ENCODE peak calls at places on chromosomes 13 and 19, in four cellular contexts. One of them, this sample, is unnamed.

GRCh38 chr13:94712287-94712811 is at the start of gene SOX21:
- DNase-seq in left cardiac atrium: no peak
- DNase-seq in activated naive CD4-positive, alpha-beta T cell: no peak
- DNase-seq in progenitor cell of endocrine pancreas: peak; percentile 16
- DNase-seq in this sample: no peak

GRCh38 chr19:7393459-7393858 is 44.7 kb downstream of the ARHGEF18 start:
- DNase-seq in left cardiac atrium: no peak
- DNase-seq in activated naive CD4-positive, alpha-beta T cell: no peak
- DNase-seq in progenitor cell of endocrine pancreas: no peak
- DNase-seq in this sample: no peak

GRCh38 chr19:40716031-40716654 is 543 bp downstream of the COQ8B start:
- DNase-seq in left cardiac atrium: peak; percentile 65
- DNase-seq in activated naive CD4-positive, alpha-beta T cell: peak; percentile 17
- DNase-seq in progenitor cell of endocrine pancreas: no peak
- DNase-seq in this sample: no peak

GRCh38 chr13:30398601-30399072 is 23.7 kb upstream of the UBE2L5 start:
- DNase-seq in left cardiac atrium: no peak
- DNase-seq in activated naive CD4-positive, alpha-beta T cell: no peak
- DNase-seq in progenitor cell of endocrine pancreas: no peak
- DNase-seq in this sample: no peak

GRCh38 chr13:113770441-113770840 is 11.4 kb downstream of the TMEM255B start:
- DNase-seq in left cardiac atrium: no peak
- DNase-seq in activated naive CD4-positive, alpha-beta T cell: no peak
- DNase-seq in progenitor cell of endocrine pancreas: no peak
- DNase-seq in this sample: no peak

GRCh38 chr13:40993119-40993518 is 26.0 kb downstream of the ELF1 start:
- DNase-seq in left cardiac atrium: no peak
- DNase-seq in activated naive CD4-positive, alpha-beta T cell: no peak
- DNase-seq in progenitor cell of endocrine pancreas: no peak
- DNase-seq in this sample: no peak

GRCh38 chr19:34120846-34121639 is 51.3 kb upstream of the LSM14A start:
- DNase-seq in left cardiac atrium: no peak
- DNase-seq in activated naive CD4-positive, alpha-beta T cell: peak; percentile 43
- DNase-seq in progenitor cell of endocrine pancreas: no peak
- DNase-seq in this sample: peak; percentile 37

GRCh38 chr19:33392341-33393285 is 19.1 kb downstream of the CEBPG start:
- DNase-seq in left cardiac atrium: no peak
- DNase-seq in activated naive CD4-positive, alpha-beta T cell: no peak
- DNase-seq in progenitor cell of endocrine pancreas: no peak
- DNase-seq in this sample: peak; percentile 96

GRCh38 chr19:3298853-3299449 is 67.4 kb upstream of the NFIC start:
- DNase-seq in left cardiac atrium: no peak
- DNase-seq in activated naive CD4-positive, alpha-beta T cell: no peak
- DNase-seq in progenitor cell of endocrine pancreas: no peak
- DNase-seq in this sample: no peak

GRCh38 chr13:102038787-102039186 is 363.1 kb downstream of the FGF14 start:
- DNase-seq in left cardiac atrium: no peak
- DNase-seq in activated naive CD4-positive, alpha-beta T cell: no peak
- DNase-seq in progenitor cell of endocrine pancreas: no peak
- DNase-seq in this sample: no peak

GRCh38 chr19:56840452-56841193 is at the start of the genes PEG3 and ZIM2:
- DNase-seq in left cardiac atrium: peak; percentile 83
- DNase-seq in activated naive CD4-positive, alpha-beta T cell: no peak
- DNase-seq in progenitor cell of endocrine pancreas: no peak
- DNase-seq in this sample: no peak

GRCh38 chr19:46205183-46205984 is 24.2 kb upstream of the IGFL1 start:
- DNase-seq in left cardiac atrium: no peak
- DNase-seq in activated naive CD4-positive, alpha-beta T cell: no peak
- DNase-seq in progenitor cell of endocrine pancreas: no peak
- DNase-seq in this sample: no peak

GRCh38 chr19:33641261-33641660 is 19.5 kb downstream of the CHST8 start:
- DNase-seq in left cardiac atrium: no peak
- DNase-seq in activated naive CD4-positive, alpha-beta T cell: no peak
- DNase-seq in progenitor cell of endocrine pancreas: no peak
- DNase-seq in this sample: no peak

GRCh38 chr13:109096101-109096500 is 466.7 kb downstream of the MYO16 start:
- DNase-seq in left cardiac atrium: no peak
- DNase-seq in activated naive CD4-positive, alpha-beta T cell: no peak
- DNase-seq in progenitor cell of endocrine pancreas: no peak
- DNase-seq in this sample: no peak

GRCh38 chr13:49996166-49996915 is 501 bp upstream of the TRIM13 start:
- DNase-seq in left cardiac atrium: peak; percentile 96
- DNase-seq in activated naive CD4-positive, alpha-beta T cell: peak; percentile 86
- DNase-seq in progenitor cell of endocrine pancreas: peak; percentile 88
- DNase-seq in this sample: peak; percentile 65

GRCh38 chr13:106373989-106374572 is 161.4 kb downstream of the EFNB2 start:
- DNase-seq in left cardiac atrium: no peak
- DNase-seq in activated naive CD4-positive, alpha-beta T cell: no peak
- DNase-seq in progenitor cell of endocrine pancreas: no peak
- DNase-seq in this sample: no peak

GRCh38 chr19:46296722-46297431 is at the start of gene HIF3A:
- DNase-seq in left cardiac atrium: peak; percentile 71
- DNase-seq in activated naive CD4-positive, alpha-beta T cell: no peak
- DNase-seq in progenitor cell of endocrine pancreas: peak; percentile 82
- DNase-seq in this sample: no peak

GRCh38 chr19:51602189-51602854 is 27.9 kb downstream of the SIGLEC5 start:
- DNase-seq in left cardiac atrium: no peak
- DNase-seq in activated naive CD4-positive, alpha-beta T cell: no peak
- DNase-seq in progenitor cell of endocrine pancreas: no peak
- DNase-seq in this sample: no peak

GRCh38 chr19:18636183-18636968 is 452 bp upstream of the KLHL26 start:
- DNase-seq in left cardiac atrium: peak; percentile 99
- DNase-seq in activated naive CD4-positive, alpha-beta T cell: peak; percentile 99
- DNase-seq in progenitor cell of endocrine pancreas: peak; percentile 99
- DNase-seq in this sample: no peak

GRCh38 chr19:31676271-31677004 is 327.2 kb upstream of the TSHZ3 start:
- DNase-seq in left cardiac atrium: no peak
- DNase-seq in activated naive CD4-positive, alpha-beta T cell: no peak
- DNase-seq in progenitor cell of endocrine pancreas: no peak
- DNase-seq in this sample: no peak

GRCh38 chr19:46748325-46749109 is 2.3 kb upstream of the STRN4 start:
- DNase-seq in left cardiac atrium: peak; percentile 75
- DNase-seq in activated naive CD4-positive, alpha-beta T cell: peak; percentile 66
- DNase-seq in progenitor cell of endocrine pancreas: peak; percentile 35
- DNase-seq in this sample: peak; percentile 76

GRCh38 chr13:114112826-114113322 is 19.5 kb downstream of the RASA3 start:
- DNase-seq in left cardiac atrium: peak; percentile 13
- DNase-seq in activated naive CD4-positive, alpha-beta T cell: no peak
- DNase-seq in progenitor cell of endocrine pancreas: no peak
- DNase-seq in this sample: no peak

GRCh38 chr19:7605490-7606222 is 10.0 kb downstream of the CAMSAP3 start:
- DNase-seq in left cardiac atrium: no peak
- DNase-seq in activated naive CD4-positive, alpha-beta T cell: no peak
- DNase-seq in progenitor cell of endocrine pancreas: no peak
- DNase-seq in this sample: no peak

GRCh38 chr19:55695511-55696290 is 20.7 kb downstream of the EPN1 start:
- DNase-seq in left cardiac atrium: no peak
- DNase-seq in activated naive CD4-positive, alpha-beta T cell: no peak
- DNase-seq in progenitor cell of endocrine pancreas: no peak
- DNase-seq in this sample: no peak

GRCh38 chr19:41688098-41688497 is at the start of gene CEACAM7:
- DNase-seq in left cardiac atrium: no peak
- DNase-seq in activated naive CD4-positive, alpha-beta T cell: no peak
- DNase-seq in progenitor cell of endocrine pancreas: no peak
- DNase-seq in this sample: no peak

GRCh38 chr19:13053761-13054604 is 48.7 kb downstream of the LYL1 start:
- DNase-seq in left cardiac atrium: peak; percentile 95
- DNase-seq in activated naive CD4-positive, alpha-beta T cell: no peak
- DNase-seq in progenitor cell of endocrine pancreas: peak; percentile 50
- DNase-seq in this sample: peak; percentile 93

GRCh38 chr13:108220042-108220441 is 1.9 kb downstream of the ABHD13 start:
- DNase-seq in left cardiac atrium: no peak
- DNase-seq in activated naive CD4-positive, alpha-beta T cell: no peak
- DNase-seq in progenitor cell of endocrine pancreas: no peak
- DNase-seq in this sample: no peak

GRCh38 chr19:35642312-35642711 is 767 bp downstream of the ETV2 start:
- DNase-seq in left cardiac atrium: no peak
- DNase-seq in activated naive CD4-positive, alpha-beta T cell: no peak
- DNase-seq in progenitor cell of endocrine pancreas: no peak
- DNase-seq in this sample: no peak

GRCh38 chr13:40153516-40153915 is 498.1 kb downstream of the COG6 start:
- DNase-seq in left cardiac atrium: peak; percentile 40
- DNase-seq in activated naive CD4-positive, alpha-beta T cell: peak; percentile 19
- DNase-seq in progenitor cell of endocrine pancreas: no peak
- DNase-seq in this sample: no peak

This sample was measured in HuH-7.5.